ENCODE peak calls at places on chromosomes 3 and 15, in nine cellular contexts. N, Y, S, Z, V, C, P, M and U are unnamed samples.

GRCh38 chr3:135014575-135014974 is 219.5 kb downstream of the EPHB1 start:
- DNase-seq in Z (no peak), M (no peak), S (no peak), Y (no peak), C (no peak), P (no peak), N (no peak), V (no peak), U (no peak)

GRCh38 chr3:52324676-52325075 is 8.6 kb downstream of the DNAH1 start:
- DNase-seq in Z (no peak), S (no peak), V (no peak), C (no peak), N (no peak), Y (no peak), P (no peak), M (no peak), U (no peak)

GRCh38 chr3:118818386-118818785 is 216.3 kb downstream of the IGSF11 start:
- DNase-seq in P (no peak), Z (peak), Y (no peak), V (no peak), M (no peak), S (no peak), N (peak), C (peak), U (no peak)

GRCh38 chr3:66048051-66048395 is 9.3 kb upstream of the MAGI1 start:
- DNase-seq in S (no peak), N (no peak), Y (no peak), Z (peak), V (no peak), M (no peak), C (no peak), P (no peak), U (no peak)

GRCh38 chr15:38708672-38709188 is 144.1 kb upstream of the RASGRP1 start:
- DNase-seq in P (no peak), C (no peak), V (no peak), S (no peak), N (no peak), Z (peak), Y (no peak), M (no peak), U (no peak)

GRCh38 chr3:18418173-18418572 is 7.0 kb downstream of the SATB1 start:
- DNase-seq in V (no peak), M (no peak), S (no peak), P (no peak), Y (no peak), Z (no peak), C (no peak), N (no peak), U (no peak)

GRCh38 chr3:18732474-18732873 is 307.3 kb upstream of the SATB1 start:
- DNase-seq in P (no peak), Z (no peak), N (no peak), V (no peak), Y (no peak), C (no peak), S (no peak), M (no peak), U (no peak)

GRCh38 chr3:45105855-45106655 is 40.1 kb downstream of the CDCP1 start:
- DNase-seq in S (no peak), C (no peak), V (no peak), N (no peak), Y (no peak), P (no peak), M (no peak), Z (peak), U (no peak)

GRCh38 chr15:23402140-23402539 is 44.9 kb downstream of the GOLGA6L2 start:
- DNase-seq in Z (no peak), S (no peak), N (no peak), M (no peak), V (no peak), P (no peak), Y (no peak), C (no peak), U (no peak)

GRCh38 chr3:37729119-37729518 is 132.6 kb upstream of the CTDSPL start:
- DNase-seq in C (no peak), Y (no peak), V (no peak), S (no peak), N (no peak), M (no peak), P (no peak), Z (peak), U (no peak)

GRCh38 chr3:82509951-82510603 is 748.6 kb upstream of the GBE1 start:
- DNase-seq in V (no peak), P (no peak), S (no peak), M (no peak), Y (no peak), N (no peak), C (no peak), Z (no peak), U (no peak)

GRCh38 chr3:193947636-193948035 is 188.3 kb upstream of the HES1 start:
- DNase-seq in M (no peak), Z (no peak), N (no peak), S (no peak), Y (no peak), C (no peak), V (no peak), P (no peak), U (no peak)

GRCh38 chr3:101038880-101039279 is 45.7 kb upstream of the ABI3BP start:
- DNase-seq in Y (no peak), P (no peak), V (no peak), M (no peak), C (no peak), S (no peak), N (no peak), Z (no peak), U (no peak)

GRCh38 chr3:190224466-190225185 is 97.6 kb downstream of the CLDN1 start:
- DNase-seq in Z (no peak), N (no peak), S (no peak), C (no peak), P (no peak), M (no peak), V (no peak), Y (no peak), U (no peak)

GRCh38 chr3:29026959-29027358 is 253.9 kb upstream of the RBMS3 start:
- DNase-seq in V (no peak), S (no peak), Y (no peak), M (no peak), Z (peak), P (no peak), N (no peak), C (no peak), U (no peak)

GRCh38 chr3:89165636-89166312 is 58.4 kb downstream of the EPHA3 start:
- DNase-seq in C (no peak), S (no peak), Z (no peak), P (no peak), M (no peak), N (no peak), Y (no peak), V (no peak), U (no peak)

GRCh38 chr15:64515825-64516224 is 55.4 kb downstream of the ZNF609 start:
- DNase-seq in C (no peak), Y (no peak), N (no peak), M (no peak), P (no peak), Z (no peak), V (no peak), S (no peak), U (no peak)

GRCh38 chr15:73570355-73571032 is 62.7 kb downstream of the NPTN start:
- DNase-seq in S (no peak), N (no peak), C (no peak), M (no peak), Y (no peak), P (no peak), Z (no peak), V (no peak), U (no peak)

GRCh38 chr3:118729546-118729945 is 305.1 kb downstream of the IGSF11 start:
- DNase-seq in V (no peak), N (no peak), P (no peak), Y (no peak), S (no peak), Z (no peak), C (no peak), M (no peak), U (no peak)

GRCh38 chr3:2849092-2849491 is 261.1 kb downstream of the IL5RA start:
- DNase-seq in M (no peak), V (no peak), N (no peak), S (no peak), C (no peak), Z (no peak), Y (no peak), P (no peak), U (no peak)

GRCh38 chr15:68797157-68797556 is 23.5 kb downstream of the ANP32A start:
- DNase-seq in Y (no peak), M (no peak), N (no peak), S (no peak), V (no peak), P (no peak), C (no peak), Z (peak), U (no peak)

GRCh38 chr3:87766736-87767135 is 292.1 kb downstream of the CGGBP1 start:
- DNase-seq in P (no peak), Y (no peak), S (no peak), M (no peak), N (no peak), V (no peak), C (no peak), Z (no peak), U (no peak)

GRCh38 chr3:46427929-46428833 is 21.1 kb downstream of the CCRL2 start:
- DNase-seq in P (no peak), Z (no peak), V (no peak), M (no peak), Y (no peak), C (no peak), N (no peak), S (no peak), U (no peak)

GRCh38 chr3:156150434-156151066 is 30.2 kb downstream of the KCNAB1 start:
- DNase-seq in C (peak), Y (no peak), V (no peak), P (no peak), N (peak), Z (peak), M (peak), S (peak), U (peak)

GRCh38 chr15:101124731-101125558 is 126.9 kb downstream of the CHSY1 start:
- DNase-seq in V (no peak), Y (no peak), N (no peak), P (no peak), S (no peak), C (no peak), M (no peak), Z (peak), U (no peak)

GRCh38 chr3:165491487-165491886 is 295.3 kb upstream of the SLITRK3 start:
- DNase-seq in C (no peak), N (no peak), V (no peak), M (no peak), Y (no peak), S (peak), P (no peak), Z (peak), U (no peak)

GRCh38 chr15:99076555-99077308 is 28.1 kb upstream of the SYNM start:
- DNase-seq in C (peak), Y (peak), N (peak), V (no peak), P (peak), S (peak), M (peak), Z (peak), U (peak)

GRCh38 chr15:45548753-45549520 is 26.4 kb upstream of the SLC30A4 start:
- DNase-seq in Y (no peak), N (no peak), S (no peak), P (no peak), V (no peak), C (no peak), Z (no peak), M (no peak), U (no peak)

GRCh38 chr3:128517648-128518047 is 24.6 kb upstream of the GATA2 start:
- DNase-seq in N (no peak), Z (no peak), Y (no peak), M (no peak), V (no peak), P (no peak), C (no peak), S (no peak), U (no peak)

GRCh38 chr15:48385431-48385830 is 54.2 kb downstream of the DUT start:
- DNase-seq in N (no peak), Y (no peak), S (peak), P (no peak), V (no peak), C (no peak), M (no peak), Z (peak), U (no peak)

GRCh38 chr15:25671132-25671531 is 192.0 kb downstream of the ATP10A start:
- DNase-seq in P (no peak), N (no peak), Y (peak), C (no peak), V (no peak), S (peak), Z (peak), M (no peak), U (peak)

GRCh38 chr15:60086676-60087446 is 82.8 kb downstream of the FOXB1 start:
- DNase-seq in Y (no peak), V (no peak), C (no peak), P (no peak), S (no peak), M (no peak), Z (no peak), N (no peak), U (no peak)

GRCh38 chr15:46091860-46092450 is 457.1 kb downstream of the SQOR start:
- DNase-seq in V (no peak), S (no peak), C (no peak), M (no peak), Z (peak), Y (no peak), P (no peak), N (peak), U (peak)

GRCh38 chr3:48440590-48440958 is 517 bp downstream of the TMA7 start:
- DNase-seq in Z (no peak), S (no peak), Y (no peak), N (no peak), C (no peak), V (no peak), M (no peak), P (no peak), U (no peak)

GRCh38 chr3:56064684-56065083 is 403.6 kb downstream of the ERC2 start:
- DNase-seq in M (no peak), Z (no peak), C (no peak), V (no peak), Y (no peak), N (peak), S (no peak), P (no peak), U (no peak)

DNA sequence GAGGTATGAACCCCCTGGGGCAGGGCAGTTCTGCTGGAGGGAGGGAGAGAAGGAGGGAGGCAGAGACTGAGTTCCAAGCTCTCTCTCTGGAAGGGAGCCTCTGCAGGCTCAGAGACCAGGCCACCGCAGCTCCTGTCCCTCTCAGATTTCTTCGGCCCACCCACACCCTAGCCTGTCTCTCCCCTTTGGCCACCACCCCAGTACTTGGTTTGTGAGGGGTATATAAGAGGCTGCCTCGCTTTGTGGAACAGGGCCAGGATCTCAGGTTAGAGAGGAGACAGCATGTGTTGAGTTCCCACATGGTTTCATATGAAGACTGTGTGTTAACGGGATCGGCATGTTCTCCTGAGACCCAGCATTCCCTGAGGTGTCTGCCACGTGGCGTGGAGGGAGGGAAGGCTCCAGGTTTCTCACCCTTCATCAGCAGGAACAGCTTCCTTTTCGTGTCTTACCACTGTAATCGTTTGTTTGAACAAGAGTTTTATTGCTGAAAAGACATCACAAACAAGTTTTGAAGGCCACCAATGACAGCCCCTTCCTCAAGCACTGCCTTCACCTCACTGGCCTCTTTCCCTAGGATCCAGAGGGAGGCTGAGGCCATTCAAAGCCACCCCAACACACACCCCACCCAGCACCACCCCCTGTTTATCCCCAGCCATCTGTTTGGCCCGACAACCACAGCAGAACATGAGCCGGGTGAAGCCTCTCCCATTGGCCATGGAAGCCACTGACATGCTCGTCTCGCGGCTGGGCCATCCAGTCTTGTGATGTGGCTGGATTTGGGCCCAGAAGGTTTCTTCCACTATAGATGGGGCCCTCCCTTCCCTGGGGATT is 9.8 kb downstream of the BHLHE40 start:
- DNase-seq in C (no peak), Z (peak), Y (peak), M (peak), S (no peak), N (peak), V (no peak), P (no peak), U (peak)
- TF ChIP-seq POLR2A in C (no peak), Z (no peak), Y (no peak), M (no peak), S (no peak), N (no peak), V (no peak), P (no peak), U (peak)

GRCh38 chr15:55915221-55915620 is 78.2 kb downstream of the NEDD4 start:
- DNase-seq in Z (no peak), M (no peak), P (no peak), S (no peak), V (no peak), C (no peak), Y (no peak), N (no peak), U (no peak)

GRCh38 chr15:55907797-55908196 is 85.6 kb downstream of the NEDD4 start:
- DNase-seq in V (no peak), M (no peak), S (no peak), C (no peak), Y (no peak), Z (peak), P (no peak), N (peak), U (no peak)

GRCh38 chr15:55912982-55913381 is 80.4 kb downstream of the NEDD4 start:
- DNase-seq in Y (no peak), P (no peak), C (no peak), Z (no peak), S (no peak), V (no peak), M (no peak), N (no peak), U (no peak)

GRCh38 chr15:55914446-55914845 is 79.0 kb downstream of the NEDD4 start:
- DNase-seq in Z (no peak), S (no peak), P (no peak), C (no peak), N (no peak), Y (no peak), M (no peak), V (no peak), U (no peak)

DNA sequence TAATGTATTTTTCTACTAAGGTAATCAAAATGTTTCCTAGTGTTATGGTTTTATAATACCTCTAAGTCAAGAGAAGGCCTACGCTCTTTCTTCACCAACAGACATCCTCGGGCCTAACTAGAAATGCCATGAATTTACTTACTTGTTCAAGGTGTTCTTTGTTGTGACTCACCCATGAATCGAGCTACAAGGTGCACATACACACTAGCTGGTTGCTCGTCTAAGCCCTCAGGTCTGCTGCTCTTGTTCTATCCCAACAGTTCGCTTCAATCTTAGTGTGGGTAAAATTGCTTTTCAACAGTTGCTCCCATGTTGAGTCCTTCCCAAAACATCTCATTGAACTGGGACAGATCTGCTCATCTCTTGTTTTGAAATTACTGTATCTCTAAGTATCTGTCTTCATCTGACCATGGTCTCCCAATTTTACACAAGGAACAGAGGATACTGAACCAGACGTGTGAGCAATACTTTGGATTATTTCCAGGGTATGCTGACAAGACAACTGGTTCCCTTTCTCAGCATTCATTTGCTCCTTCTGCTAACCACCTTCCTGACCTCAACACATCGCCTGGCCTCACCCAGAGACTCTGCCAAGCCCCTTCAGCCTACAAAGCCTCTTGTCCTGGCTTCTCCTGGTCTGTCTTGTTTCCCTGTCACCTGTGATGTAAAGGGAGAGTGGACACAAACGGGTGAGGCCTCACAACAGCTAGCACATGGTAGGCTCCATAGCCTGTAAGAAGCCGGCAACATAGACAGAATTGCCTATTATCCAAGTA is 84.2 kb downstream of the NEDD4 start:
- DNase-seq in P (no peak), N (peak), Y (no peak), M (no peak), V (no peak), C (no peak), Z (peak), S (no peak), U (no peak)
- TF ChIP-seq POLR2A in P (no peak), N (no peak), Y (no peak), M (no peak), V (no peak), C (no peak), Z (no peak), S (no peak), U (no peak)

DNA sequence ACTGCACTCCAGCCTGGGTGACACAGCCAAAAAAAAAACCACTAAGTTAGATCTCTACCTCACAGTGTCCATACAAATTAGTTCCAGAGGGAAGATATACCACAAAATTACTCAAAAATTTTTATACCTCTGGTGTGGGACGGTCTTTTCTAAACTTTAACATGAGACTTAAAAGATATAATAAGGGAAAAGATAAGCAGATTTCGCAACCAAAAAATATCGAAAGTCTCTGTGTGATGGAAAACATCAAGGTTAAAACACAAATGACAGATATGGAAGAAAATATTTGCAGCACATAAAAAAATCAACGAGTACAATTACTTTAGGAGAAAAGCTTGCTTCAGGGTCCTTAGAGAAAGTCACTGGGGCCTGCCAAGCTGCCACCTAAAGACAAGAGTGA is 10.5 kb downstream of the HDDC3 start:
- DNase-seq in S (no peak), P (no peak), N (no peak), V (no peak), Z (no peak), C (no peak), Y (no peak), M (no peak), U (no peak)
- TF ChIP-seq POLR2A in S (no peak), P (no peak), N (no peak), V (no peak), Z (no peak), C (no peak), Y (no peak), M (no peak), U (no peak)

GRCh38 chr15:44427756-44428724 is 611 bp downstream of the CTDSPL2 start:
- DNase-seq in N (peak), M (no peak), C (no peak), Y (no peak), P (no peak), Z (peak), V (no peak), S (no peak), U (peak)

DNA sequence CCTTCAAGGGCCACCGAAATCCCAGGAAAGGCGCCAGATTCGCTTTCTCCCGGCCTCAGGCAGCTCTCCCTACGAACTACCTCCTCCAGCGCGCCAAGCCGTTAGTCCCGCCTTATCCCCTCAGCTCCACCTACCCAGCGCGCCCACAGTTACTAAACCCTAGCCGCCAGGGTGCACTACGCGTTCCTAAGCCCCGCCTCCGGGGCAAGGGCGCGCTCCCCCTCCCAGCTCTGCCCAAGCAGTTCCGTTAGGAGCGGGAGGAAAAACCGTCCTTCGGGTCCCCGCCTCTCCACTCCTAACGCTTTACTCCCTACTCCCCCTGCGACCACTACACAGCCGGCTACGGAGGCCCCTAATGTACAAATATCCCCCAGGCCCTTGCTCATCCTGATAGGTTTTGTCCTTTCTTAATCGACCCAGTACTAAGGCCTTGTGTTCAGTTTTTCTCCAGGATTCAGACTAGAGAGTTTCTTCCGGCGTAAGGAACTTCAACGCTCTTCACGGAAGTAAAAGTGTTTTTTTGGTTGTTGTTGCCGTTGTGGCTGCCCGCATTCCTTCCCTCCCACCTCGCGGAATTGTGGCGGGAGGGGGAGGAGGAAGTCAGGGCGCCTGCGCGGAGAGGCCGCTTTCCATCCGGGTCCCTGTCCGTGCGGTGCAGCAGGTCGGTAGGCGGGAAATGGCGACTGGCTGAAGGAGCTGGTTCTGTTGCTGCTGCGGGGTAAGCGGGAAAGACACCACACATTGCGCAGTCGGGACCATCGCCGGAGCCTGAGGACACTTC is at the start of gene CTDSPL2:
- DNase-seq in Y (peak), P (peak), S (peak), N (peak), C (peak), Z (peak), V (peak), M (peak), U (peak)
- TF ChIP-seq POLR2A in Y (peak), P (peak), S (peak), N (peak), C (no peak), Z (peak), V (peak), M (peak), U (peak)